ENCODE peak calls at places on chromosome 14, in six cellular contexts. N is NT2/D1, T is HepG2, M is H1, O is K562, U is HCT116. W is an unnamed sample.

GRCh38 chr14:37142835-37143499 is 29.4 kb downstream of the SLC25A21 start:
- DNase-seq in N (no peak), T (peak; percentile 35), M (no peak), O (no peak), U (no peak), W (no peak)

GRCh38 chr14:102545461-102546265 is 36.1 kb upstream of the ANKRD9 start:
- DNase-seq in N (no peak), T (peak; percentile 63), M (peak; percentile 73), O (no peak), U (no peak), W (no peak)

GRCh38 chr14:97697772-97698171 is 900.6 kb downstream of the VRK1 start:
- DNase-seq in N (no peak), T (no peak), M (no peak), O (no peak), U (no peak), W (no peak)

GRCh38 chr14:95609398-95609990 is 74.6 kb downstream of the GLRX5 start:
- DNase-seq in N (peak; percentile 61), T (peak; percentile 39), M (peak; percentile 80), O (peak; percentile 20), U (peak; percentile 42), W (no peak)

GRCh38 chr14:22593189-22593588 is 4.2 kb upstream of the DAD1 start:
- DNase-seq in N (no peak), T (no peak), M (no peak), O (no peak), U (no peak), W (no peak)

GRCh38 chr14:24274101-24274543 is 2.7 kb upstream of the RABGGTA start:
- DNase-seq in N (no peak), T (no peak), M (no peak), O (peak; percentile 48), U (no peak), W (peak; percentile 93)

GRCh38 chr14:72647782-72648181 is 246.1 kb downstream of the DPF3 start:
- DNase-seq in N (no peak), T (no peak), M (no peak), O (no peak), U (no peak), W (no peak)

GRCh38 chr14:102654298-102654697 is 61.8 kb downstream of the RCOR1 start:
- DNase-seq in N (no peak), T (no peak), M (no peak), O (no peak), U (no peak), W (no peak)

GRCh38 chr14:56023681-56024080 is 94.5 kb upstream of the PELI2 start:
- DNase-seq in N (no peak), T (no peak), M (no peak), O (no peak), U (no peak), W (no peak)

GRCh38 chr14:50943943-50944646 is at the start of gene PYGL:
- DNase-seq in N (no peak), T (peak; percentile 55), M (peak; percentile 88), O (peak; percentile 72), U (peak; percentile 43), W (no peak)

GRCh38 chr14:72523397-72524157 is 370.3 kb downstream of the DPF3 start:
- DNase-seq in N (no peak), T (no peak), M (no peak), O (no peak), U (no peak), W (no peak)

GRCh38 chr14:68628605-68629310 is 164.1 kb downstream of the ZFP36L1 start:
- DNase-seq in N (no peak), T (peak; percentile 19), M (peak; percentile 73), O (no peak), U (no peak), W (no peak)
- TF ChIP-seq ZNF274 in N (no peak), T (no peak), M (no peak), O (no peak), U (no peak), W (no peak)

DNA sequence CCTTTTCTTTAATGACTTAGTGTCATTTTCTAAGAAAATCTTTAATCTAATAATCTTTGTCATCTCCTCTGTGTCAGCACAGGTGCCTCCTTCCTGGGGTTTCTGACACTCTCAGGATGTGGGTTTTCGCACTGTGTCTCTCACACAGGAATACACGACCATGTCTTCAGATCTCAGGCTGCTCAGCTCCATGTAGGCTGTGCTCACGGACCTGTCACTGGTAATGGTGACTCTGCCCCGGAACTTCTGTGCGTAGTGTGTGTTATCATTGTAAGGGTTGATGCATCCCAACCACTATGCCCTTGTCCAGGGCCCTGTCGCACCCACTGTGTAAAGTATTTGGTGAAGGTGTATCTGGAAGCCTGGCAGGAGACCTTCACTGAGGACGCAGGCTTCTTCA is 647.8 kb downstream of the TMEM121 start:
- DNase-seq in N (no peak), T (no peak), M (no peak), O (no peak), U (no peak), W (no peak)
- TF ChIP-seq ZNF274 in N (no peak), T (no peak), M (no peak), O (no peak), U (no peak), W (no peak)

GRCh38 chr14:33959692-33960151 is 8.8 kb upstream of the EGLN3 start:
- DNase-seq in N (no peak), T (no peak), M (no peak), O (no peak), U (no peak), W (no peak)
- TF ChIP-seq ZNF274 in N (no peak), T (no peak), M (no peak), O (no peak), U (no peak), W (no peak)

GRCh38 chr14:64338616-64339316 is 44.6 kb upstream of the ESR2 start:
- DNase-seq in N (peak; percentile 92), T (peak; percentile 93), M (peak; percentile 92), O (peak; percentile 96), U (peak; percentile 97), W (peak; percentile 96)

GRCh38 chr14:64340560-64341196 is 46.5 kb upstream of the ESR2 start:
- DNase-seq in N (no peak), T (no peak), M (no peak), O (no peak), U (no peak), W (no peak)

DNA sequence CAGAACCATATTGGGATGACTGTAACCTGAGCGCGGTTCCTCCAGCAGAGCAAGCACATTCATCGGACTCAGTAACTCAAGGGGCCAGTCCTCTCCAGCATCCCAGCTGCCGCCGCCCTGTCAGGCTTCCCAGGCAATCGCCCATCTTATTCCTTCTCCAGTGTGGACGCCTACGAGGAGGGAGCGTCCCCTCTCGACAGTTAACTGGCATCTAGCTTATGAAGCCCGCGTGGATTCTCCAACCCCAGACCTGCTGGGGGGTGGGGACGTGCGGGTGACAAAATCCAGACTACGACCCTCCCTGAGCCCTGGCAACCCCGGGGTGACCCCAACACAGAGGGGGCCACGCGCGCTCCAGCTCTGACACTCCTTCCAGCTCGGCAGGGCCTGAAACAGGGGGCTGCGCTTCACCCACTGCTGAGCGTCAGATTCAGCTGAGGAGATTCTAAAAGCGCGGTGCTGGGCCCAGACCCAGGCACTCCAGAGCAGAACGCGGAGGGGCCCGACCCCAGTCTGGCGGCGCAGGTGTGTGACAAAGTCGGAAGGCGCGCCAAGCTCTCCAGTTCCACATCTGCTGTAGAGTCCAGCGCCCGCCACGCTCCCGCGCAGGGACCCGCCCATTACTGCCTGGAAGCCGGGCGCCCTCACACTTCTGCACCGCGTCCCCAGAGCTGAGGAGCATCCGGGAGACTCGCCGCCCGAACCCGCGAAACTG is 43.9 kb upstream of the ESR2 start:
- DNase-seq in N (peak; percentile 58), T (peak; percentile 47), M (peak; percentile 88), O (peak; percentile 23), U (no peak), W (no peak)
- TF ChIP-seq ZNF274 in N (no peak), T (peak; percentile 51), M (no peak), O (no peak), U (no peak), W (no peak)

GRCh38 chr14:94174622-94175402 is 690 bp downstream of the PPP4R4 start:
- DNase-seq in N (no peak), T (no peak), M (peak; percentile 72), O (no peak), U (no peak), W (no peak)
- TF ChIP-seq ZNF274 in N (no peak), T (no peak), M (no peak), O (no peak), U (no peak), W (no peak)

DNA sequence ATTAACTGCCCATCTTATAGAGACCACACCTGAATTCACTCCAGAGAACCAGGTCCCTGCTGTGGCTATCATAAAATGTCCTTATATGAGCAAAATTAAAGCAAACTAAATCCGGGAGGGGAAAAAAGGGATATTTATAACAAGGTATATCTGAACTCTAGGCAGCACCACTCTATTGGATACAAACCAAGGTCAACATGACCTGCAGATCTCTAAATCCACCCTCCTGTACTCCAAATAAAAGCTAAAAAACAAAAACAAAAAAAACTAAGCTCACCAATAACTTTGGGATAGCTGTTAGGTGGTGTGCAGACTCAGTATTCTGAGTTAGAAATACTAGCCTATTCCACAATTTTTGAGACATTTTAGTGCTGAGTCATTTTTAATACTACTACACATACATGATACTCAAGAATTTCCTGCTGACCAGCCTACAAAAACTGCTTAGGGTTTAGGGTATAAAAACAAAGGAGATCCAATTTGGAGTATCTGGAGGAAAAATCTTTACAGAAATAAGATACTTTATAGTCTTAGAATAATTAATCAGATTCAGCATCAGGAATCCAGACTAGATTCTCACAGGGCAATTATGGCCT is 46.6 kb upstream of the LTBP2 start:
- DNase-seq in N (no peak), T (no peak), M (no peak), O (no peak), U (no peak), W (no peak)
- TF ChIP-seq ZNF274 in N (no peak), T (no peak), M (no peak), O (no peak), U (no peak), W (no peak)

GRCh38 chr14:61537567-61538463 is 157.5 kb upstream of the HIF1A start:
- DNase-seq in N (no peak), T (peak; percentile 97), M (no peak), O (peak; percentile 27), U (peak; percentile 95), W (no peak)
- TF ChIP-seq ZNF274 in N (no peak), T (peak; percentile 38), M (no peak), O (no peak), U (no peak), W (no peak)

GRCh38 chr14:100239200-100239839 is 376 bp downstream of the YY1 start:
- DNase-seq in N (no peak), T (no peak), M (no peak), O (no peak), U (no peak), W (no peak)
- TF ChIP-seq ZNF274 in N (no peak), T (no peak), M (no peak), O (no peak), U (no peak), W (no peak)

DNA sequence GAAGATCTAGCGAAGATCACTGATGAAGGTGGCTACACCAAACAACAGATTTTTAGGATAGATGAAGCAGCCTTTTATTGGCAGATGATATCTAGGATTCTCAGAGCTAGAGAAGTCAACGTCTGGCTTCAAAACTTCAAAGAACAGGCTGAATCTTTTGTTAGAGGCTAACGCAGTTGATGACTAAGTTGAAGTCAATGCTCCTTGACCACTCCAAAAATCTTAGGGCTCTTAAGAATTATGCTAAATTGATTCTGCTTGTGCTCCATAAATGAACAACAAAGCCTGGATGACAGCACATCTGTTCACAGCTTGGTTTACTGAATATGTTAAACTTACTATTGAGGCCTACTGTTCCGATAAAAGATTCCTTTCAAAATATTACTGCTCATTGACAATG is 13.0 kb upstream of the CDKN3 start:
- DNase-seq in N (no peak), T (no peak), M (no peak), O (no peak), U (no peak), W (no peak)
- TF ChIP-seq ZNF274 in N (no peak), T (no peak), M (no peak), O (no peak), U (no peak), W (no peak)